ENCODE peak calls at places on chromosome 5, in five cellular contexts. R is left lung, K is HFF-Myc, P is right lobe of liver, G is psoas muscle. X is an unnamed sample.

GRCh38 chr5:79480991-79481390 is 32.9 kb downstream of the HOMER1 start:
- DNase-seq in R (no peak), K (no peak), P (no peak), G (no peak), X (no peak)

GRCh38 chr5:111116550-111116949 is 24.4 kb downstream of the WDR36 start:
- DNase-seq in R (no peak), K (no peak), P (no peak), G (no peak), X (no peak)

GRCh38 chr5:93294184-93294583 is 286.8 kb downstream of the NR2F1-AS1 start:
- DNase-seq in R (no peak), K (no peak), P (no peak), G (no peak), X (peak; percentile 44)

GRCh38 chr5:59661939-59662615 is 231.4 kb downstream of the PDE4D start:
- DNase-seq in R (no peak), K (no peak), P (no peak), G (no peak), X (no peak)

GRCh38 chr5:149215478-149216042 is 56.1 kb upstream of the AFAP1L1 start:
- DNase-seq in R (no peak), K (no peak), P (no peak), G (peak; percentile 51), X (peak; percentile 66)

GRCh38 chr5:76319673-76320072 is 83.4 kb upstream of the IQGAP2 start:
- DNase-seq in R (no peak), K (no peak), P (no peak), G (no peak), X (no peak)

GRCh38 chr5:140298183-140298601 is 4.7 kb downstream of the PFDN1 start:
- DNase-seq in R (no peak), K (no peak), P (no peak), G (no peak), X (peak; percentile 67)

GRCh38 chr5:32261198-32261597 is 51.5 kb downstream of the MTMR12 start:
- DNase-seq in R (peak; percentile 13), K (no peak), P (no peak), G (no peak), X (no peak)

GRCh38 chr5:170552486-170553122 is 48.8 kb downstream of the KCNIP1 start:
- DNase-seq in R (peak; percentile 74), K (peak; percentile 5), P (peak; percentile 49), G (peak; percentile 61), X (peak; percentile 82)

GRCh38 chr5:94241288-94241651 is 377.1 kb downstream of the KIAA0825 start:
- DNase-seq in R (no peak), K (no peak), P (no peak), G (no peak), X (peak; percentile 49)

GRCh38 chr5:145178667-145179523 is 656.2 kb downstream of the PRELID2 start:
- DNase-seq in R (no peak), K (no peak), P (no peak), G (no peak), X (no peak)

GRCh38 chr5:97363577-97363976 is 180.5 kb upstream of the RIOK2 start:
- DNase-seq in R (no peak), K (no peak), P (no peak), G (no peak), X (no peak)

GRCh38 chr5:97365173-97365845 is 182.3 kb upstream of the RIOK2 start:
- DNase-seq in R (no peak), K (no peak), P (no peak), G (no peak), X (no peak)

DNA sequence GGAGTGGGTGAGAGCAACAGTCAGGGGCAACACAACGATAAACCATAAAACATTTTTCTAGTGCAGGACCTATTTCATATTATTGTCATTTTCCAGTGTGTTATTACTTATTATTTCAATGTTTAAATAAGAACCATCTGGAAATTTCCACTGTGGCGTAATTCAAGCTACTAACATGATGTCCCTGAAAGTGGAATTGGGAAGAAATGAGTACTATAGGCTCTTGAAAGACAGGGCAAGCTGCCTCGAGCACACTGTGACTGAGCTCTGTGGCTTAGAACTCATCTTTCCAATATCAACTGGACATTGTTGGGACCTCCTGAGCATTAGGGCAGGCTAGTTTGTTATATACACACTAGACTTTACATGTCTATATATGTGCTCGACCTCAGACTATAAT is 182.9 kb upstream of the RIOK2 start:
- DNase-seq in R (no peak), K (no peak), P (no peak), G (no peak), X (no peak)
- H3K4me3 ChIP-seq in R (no peak overlapping the region), K (no peak overlapping the region), P (no peak overlapping the region), G (no peak overlapping the region), X (no peak overlapping the region)

GRCh38 chr5:179889885-179890284 is 17.8 kb downstream of the TBC1D9B start:
- DNase-seq in R (no peak), K (no peak), P (no peak), G (no peak), X (no peak)

GRCh38 chr5:179893076-179893957 is 14.4 kb downstream of the TBC1D9B start:
- DNase-seq in R (peak; percentile 16), K (no peak), P (peak; percentile 43), G (no peak), X (no peak)

GRCh38 chr5:179890751-179891682 is 16.7 kb downstream of the TBC1D9B start:
- DNase-seq in R (peak; percentile 14), K (no peak), P (no peak), G (no peak), X (no peak)

GRCh38 chr5:179893958-179894895 is 13.5 kb downstream of the TBC1D9B start:
- DNase-seq in R (no peak), K (no peak), P (peak; percentile 69), G (no peak), X (no peak)

DNA sequence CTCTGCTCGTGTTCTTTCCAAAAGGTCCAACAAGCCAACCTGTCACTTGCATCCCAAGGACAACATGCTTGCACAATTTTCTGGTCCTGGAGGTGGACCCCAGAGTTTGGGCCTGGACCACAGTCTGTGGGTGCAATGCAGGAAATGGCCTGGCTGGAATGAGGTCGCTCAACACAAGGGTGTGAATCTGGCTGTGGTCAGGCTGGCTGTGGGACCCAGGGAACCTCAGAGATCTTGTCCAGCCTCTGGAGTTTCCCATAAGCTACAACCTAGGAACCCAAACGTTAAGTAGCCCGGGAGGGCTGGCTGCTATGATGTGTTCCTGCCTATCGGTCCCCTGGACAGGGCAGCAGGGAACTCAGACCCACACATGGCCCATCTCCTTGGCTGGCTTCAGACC is 15.4 kb downstream of the TBC1D9B start:
- DNase-seq in R (no peak), K (no peak), P (no peak), G (no peak), X (no peak)
- TF ChIP-seq CTCF in R (no peak), K (no peak), P (no peak), G (no peak), X (no peak)

GRCh38 chr5:173178369-173178910 is 34.1 kb downstream of the BNIP1 start:
- DNase-seq in R (no peak), K (no peak), P (no peak), G (no peak), X (no peak)
- H3K4me3 ChIP-seq in R (no peak overlapping the region), K (no peak overlapping the region), P (no peak overlapping the region), G (no peak overlapping the region), X (no peak overlapping the region)

DNA sequence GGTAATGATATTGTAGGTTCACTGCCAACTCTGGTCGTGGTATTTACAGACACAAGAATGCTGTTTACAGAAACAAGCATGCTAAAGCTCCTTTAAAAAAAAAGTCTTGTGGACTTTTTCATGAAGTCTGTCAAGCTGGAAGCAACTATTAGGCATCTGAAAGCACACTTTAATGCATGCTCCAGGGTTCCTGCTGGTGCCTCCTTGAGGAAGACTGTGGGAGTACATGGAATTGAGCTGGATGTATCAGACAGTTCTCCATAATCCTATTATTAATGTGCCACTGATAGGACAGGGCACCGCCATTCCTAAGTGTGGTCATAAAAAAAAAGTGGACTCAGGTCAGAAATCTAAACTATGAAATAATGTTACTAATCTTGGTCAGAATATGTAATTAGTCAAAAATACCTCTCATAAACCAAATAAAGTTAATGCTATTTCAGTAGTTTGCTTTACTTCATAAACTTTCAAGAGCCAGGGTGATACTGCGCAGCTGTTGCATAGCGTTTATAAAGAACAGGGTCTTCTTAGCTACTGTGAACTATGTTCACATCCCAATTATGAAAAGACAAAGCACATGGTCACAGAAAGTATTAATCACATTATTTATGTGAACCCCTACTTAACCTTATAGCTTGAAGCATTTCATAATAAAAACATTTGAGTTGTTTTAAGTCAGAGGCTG is 390.8 kb upstream of the PTGER4 start:
- DNase-seq in R (no peak), K (no peak), P (no peak), G (no peak), X (no peak)
- TF ChIP-seq CTCF in R (no peak), K (peak; percentile 13), P (no peak), G (no peak), X (peak; percentile 21)

DNA sequence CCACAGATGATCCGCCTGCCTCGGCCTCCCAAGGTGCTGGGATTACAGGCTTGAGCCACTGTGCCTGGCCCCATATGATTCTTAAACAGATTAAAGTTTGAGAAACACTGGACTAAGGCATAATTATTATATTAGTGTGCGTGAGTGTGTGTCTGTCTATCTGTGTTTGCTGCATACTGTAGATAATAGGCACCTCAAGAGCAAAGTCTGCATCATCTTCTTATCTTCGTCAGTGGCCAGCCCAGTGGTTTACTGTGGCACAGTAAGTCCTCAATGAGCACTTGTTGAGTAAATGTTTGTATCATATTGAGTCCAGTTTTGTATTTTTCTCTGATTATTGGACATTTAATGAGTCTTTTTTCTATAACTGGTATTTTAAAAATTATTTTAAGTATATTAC is 81.7 kb downstream of the ITGA1 start:
- DNase-seq in R (no peak), K (no peak), P (no peak), G (no peak), X (no peak)
- H3K4me3 ChIP-seq in R (no peak overlapping the region), K (no peak overlapping the region), P (no peak overlapping the region), G (no peak overlapping the region), X (no peak overlapping the region)

GRCh38 chr5:137833463-137833862 is 34.2 kb upstream of the MYOT start:
- DNase-seq in R (no peak), K (peak; percentile 15), P (no peak), G (no peak), X (peak; percentile 86)

GRCh38 chr5:137828664-137829063 is 39.0 kb upstream of the MYOT start:
- DNase-seq in R (no peak), K (no peak), P (no peak), G (no peak), X (no peak)

GRCh38 chr5:137834498-137834897 is 33.2 kb upstream of the MYOT start:
- DNase-seq in R (no peak), K (no peak), P (no peak), G (no peak), X (no peak)

GRCh38 chr5:137832416-137832815 is 35.2 kb upstream of the MYOT start:
- DNase-seq in R (no peak), K (no peak), P (no peak), G (no peak), X (no peak)

GRCh38 chr5:137831526-137831925 is 36.1 kb upstream of the MYOT start:
- DNase-seq in R (no peak), K (no peak), P (no peak), G (no peak), X (peak; percentile 36)
- TF ChIP-seq CTCF in R (no peak), K (no peak), P (no peak), G (peak; percentile 35), X (peak; percentile 36)